ENCODE peak calls at places on chromosome 9, in four cellular contexts. D is neural progenitor cell, E is adrenal gland, H is K562. W is an unnamed sample.

GRCh38 chr9:20646656-20647055 is 24.4 kb upstream of the MLLT3 start:
- DNase-seq in E (no peak), H (no peak), D (peak; percentile 60), W (no peak)

GRCh38 chr9:137987244-137988030 is 109.9 kb downstream of the CACNA1B start:
- DNase-seq in D (no peak), H (no peak), E (no peak), W (peak; percentile 42)

GRCh38 chr9:104280711-104281110 is 186.6 kb downstream of the SMC2 start:
- DNase-seq in H (no peak), D (no peak), E (no peak), W (no peak)

GRCh38 chr9:6215562-6215961 is at the start of gene IL33:
- DNase-seq in H (no peak), D (no peak), E (no peak), W (peak; percentile 62)

GRCh38 chr9:96522371-96522770 is 72.4 kb downstream of the HABP4 start:
- DNase-seq in D (no peak), H (no peak), E (no peak), W (no peak)

GRCh38 chr9:116641292-116642059 is 45.6 kb upstream of the TRIM32 start:
- DNase-seq in H (no peak), E (no peak), D (no peak), W (no peak)

GRCh38 chr9:95049761-95050160 is 267.7 kb downstream of the FANCC start:
- DNase-seq in D (no peak), E (no peak), H (peak; percentile 33), W (no peak)

GRCh38 chr9:89243296-89244061 is 64.9 kb upstream of the SHC3 start:
- DNase-seq in E (no peak), D (no peak), H (no peak), W (no peak)

GRCh38 chr9:16628421-16628820 is 242.0 kb downstream of the BNC2 start:
- DNase-seq in H (no peak), D (no peak), E (no peak), W (no peak)

GRCh38 chr9:96420468-96421219 is 2.5 kb upstream of the ZNF367 start:
- DNase-seq in H (no peak), D (peak; percentile 46), E (peak; percentile 64), W (peak; percentile 75)

GRCh38 chr9:76216161-76216649 is 178.0 kb downstream of the RFK start:
- DNase-seq in H (no peak), D (no peak), E (no peak), W (no peak)

GRCh38 chr9:17772223-17772622 is 193.4 kb downstream of the SH3GL2 start:
- DNase-seq in E (no peak), D (no peak), H (no peak), W (no peak)

GRCh38 chr9:124859803-124860581 is 1.8 kb downstream of the RPL35 start:
- DNase-seq in H (no peak), D (no peak), E (no peak), W (no peak)

GRCh38 chr9:135506327-135507103 is 6.0 kb downstream of the MRPS2 start:
- DNase-seq in D (peak; percentile 58), H (peak; percentile 83), E (no peak), W (no peak)

DNA sequence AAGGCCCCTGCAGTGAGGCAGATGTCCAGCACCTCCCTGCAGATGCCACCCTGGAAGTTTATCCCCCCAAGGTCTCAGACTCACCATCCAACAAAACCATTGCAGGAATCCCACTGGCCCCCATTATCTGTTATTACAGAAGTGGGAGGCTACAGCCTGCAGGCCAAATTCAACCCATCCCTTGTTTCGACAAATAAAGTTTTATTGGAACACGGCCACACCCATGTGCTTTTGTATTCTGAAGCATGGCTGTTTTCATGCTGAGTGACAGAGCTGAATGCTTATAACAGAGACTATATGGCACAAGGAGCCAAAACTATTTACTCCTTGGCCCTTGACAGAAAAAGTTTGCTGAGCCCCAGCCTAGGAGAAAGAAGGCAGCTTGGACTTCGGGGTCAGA is 428.8 kb downstream of the CDK5RAP2 start:
- DNase-seq in H (no peak), E (no peak), D (no peak), W (no peak)
- TF ChIP-seq CTCF in H (no peak), E (no peak), D (no peak), W (no peak)

GRCh38 chr9:129557192-129558036 is 63.5 kb downstream of the C9orf50 start:
- DNase-seq in E (no peak), D (peak; percentile 98), H (no peak), W (no peak)
- H3K4me1 ChIP-seq in E (no peaks in the 10 kb centered on the region), D (peaks cover 60% of the 10 kb centered on the region), H (no peaks in the 10 kb centered on the region), W (no peaks in the 10 kb centered on the region)

GRCh38 chr9:81497096-81497495 is 192.3 kb downstream of the TLE1 start:
- DNase-seq in H (no peak), D (no peak), E (no peak), W (no peak)
- H3K27me3 ChIP-seq in H (no peaks in the 10 kb centered on the region), D (no peaks in the 10 kb centered on the region), E (no peaks in the 10 kb centered on the region), W (no peaks in the 10 kb centered on the region)

DNA sequence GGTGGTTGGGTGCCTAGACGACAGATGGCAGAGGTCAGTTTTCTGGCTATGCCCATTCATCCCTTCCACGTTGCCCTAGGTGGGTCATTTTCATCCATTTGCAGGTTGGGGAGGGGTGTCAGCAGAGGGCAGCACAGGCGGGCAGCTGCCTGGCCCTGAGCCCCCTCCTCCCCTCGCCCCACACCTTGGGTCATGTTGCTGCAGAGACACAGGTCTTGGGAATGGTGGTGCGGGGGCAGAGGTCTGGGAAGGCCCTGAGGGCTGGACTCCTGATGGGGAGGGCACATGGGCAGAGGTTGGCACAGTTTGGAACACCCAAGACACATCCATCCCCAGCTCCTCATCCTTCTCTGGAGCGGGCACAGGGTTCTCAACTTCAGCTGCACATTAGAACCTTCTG is 103.2 kb upstream of the LMX1B start:
- DNase-seq in H (no peak), E (no peak), D (no peak), W (no peak)
- TF ChIP-seq CTCF in H (no peak), E (no peak), D (peak; percentile 13), W (no peak)

DNA sequence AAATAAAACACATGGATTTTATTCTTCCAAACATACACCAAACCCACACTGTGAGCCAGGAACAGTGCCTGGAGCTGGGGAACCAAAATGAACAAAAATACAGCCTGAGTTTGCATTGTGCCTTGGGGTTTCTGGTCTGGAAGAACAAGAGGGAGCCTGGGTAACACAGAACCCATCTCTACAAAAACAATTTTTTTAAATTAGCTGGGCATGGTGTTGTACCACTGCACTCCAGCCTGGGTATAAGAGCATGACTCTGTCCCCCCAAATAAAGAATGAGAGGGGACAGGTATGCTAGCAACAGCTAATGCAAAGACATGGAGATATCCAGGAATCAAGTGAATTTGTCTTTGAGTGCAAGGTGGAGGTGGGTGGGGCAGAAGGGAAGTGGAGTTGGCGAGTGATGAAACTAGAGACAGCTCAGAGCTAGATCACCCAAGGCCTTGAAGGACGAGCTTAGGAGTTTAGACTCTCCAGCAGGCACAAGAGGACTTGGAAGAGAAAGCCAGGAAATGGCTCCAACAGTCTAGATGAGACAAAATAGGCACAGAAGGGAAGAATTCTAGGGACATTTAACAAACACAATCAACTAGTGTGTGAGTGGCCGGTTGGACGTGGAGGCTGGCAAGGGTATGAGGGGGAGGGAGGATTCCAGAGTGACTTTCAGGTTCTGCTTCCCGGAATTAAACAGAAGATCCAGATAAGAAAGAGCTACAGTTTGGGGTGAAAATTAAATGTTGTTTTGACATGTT is 47.4 kb downstream of the FNBP1 start:
- DNase-seq in D (no peak), E (peak; percentile 31), H (peak; percentile 32), W (no peak)
- H3K4me1 ChIP-seq in D (no peaks in the 10 kb centered on the region), E (peaks cover 15% of the 10 kb centered on the region), H (peaks cover 23% of the 10 kb centered on the region), W (peaks cover 18% of the 10 kb centered on the region)

GRCh38 chr9:131034268-131034667 is 25.3 kb downstream of the LAMC3 start:
- DNase-seq in E (no peak), H (no peak), D (no peak), W (no peak)

GRCh38 chr9:131033269-131034224 is 24.6 kb downstream of the LAMC3 start:
- DNase-seq in E (no peak), H (peak; percentile 63), D (no peak), W (no peak)

GRCh38 chr9:131031642-131032005 is 22.6 kb downstream of the LAMC3 start:
- DNase-seq in E (no peak), D (no peak), H (no peak), W (no peak)

GRCh38 chr9:131030978-131031641 is 22.1 kb downstream of the LAMC3 start:
- DNase-seq in D (no peak), H (peak; percentile 59), E (no peak), W (no peak)

GRCh38 chr9:131032384-131032783 is 23.4 kb downstream of the LAMC3 start:
- DNase-seq in E (no peak), D (no peak), H (no peak), W (no peak)
- H3K27me3 ChIP-seq in E (no peaks in the 10 kb centered on the region), D (no peaks in the 10 kb centered on the region), H (peaks cover 92% of the 10 kb centered on the region), W (no peaks in the 10 kb centered on the region)

GRCh38 chr9:8855046-8855445 is 1055.5 kb upstream of the DMAC1 start:
- DNase-seq in E (no peak), D (peak; percentile 42), H (no peak), W (no peak)
- TF ChIP-seq CTCF in E (no peak), D (peak; percentile 65), H (no peak), W (no peak)

GRCh38 chr9:78297672-78297961 is 692 bp downstream of the PSAT1 start:
- DNase-seq in E (no peak), D (no peak), H (no peak), W (no peak)

GRCh38 chr9:78296893-78297671 is at the start of gene PSAT1:
- DNase-seq in D (peak; percentile 97), E (peak; percentile 94), H (peak; percentile 95), W (peak; percentile 91)

GRCh38 chr9:78301466-78301865 is 4.5 kb downstream of the PSAT1 start:
- DNase-seq in E (no peak), H (no peak), D (no peak), W (no peak)

GRCh38 chr9:78298046-78298511 is 1.2 kb downstream of the PSAT1 start:
- DNase-seq in H (peak; percentile 56), D (peak; percentile 63), E (no peak), W (peak; percentile 42)

GRCh38 chr9:78300209-78300608 is 3.3 kb downstream of the PSAT1 start:
- DNase-seq in E (no peak), D (no peak), H (no peak), W (no peak)
- H3K4me1 ChIP-seq in E (peaks cover 36% of the 10 kb centered on the region), D (peaks cover 10% of the 10 kb centered on the region), H (peaks cover 4% of the 10 kb centered on the region), W (no peaks in the 10 kb centered on the region)

DNA sequence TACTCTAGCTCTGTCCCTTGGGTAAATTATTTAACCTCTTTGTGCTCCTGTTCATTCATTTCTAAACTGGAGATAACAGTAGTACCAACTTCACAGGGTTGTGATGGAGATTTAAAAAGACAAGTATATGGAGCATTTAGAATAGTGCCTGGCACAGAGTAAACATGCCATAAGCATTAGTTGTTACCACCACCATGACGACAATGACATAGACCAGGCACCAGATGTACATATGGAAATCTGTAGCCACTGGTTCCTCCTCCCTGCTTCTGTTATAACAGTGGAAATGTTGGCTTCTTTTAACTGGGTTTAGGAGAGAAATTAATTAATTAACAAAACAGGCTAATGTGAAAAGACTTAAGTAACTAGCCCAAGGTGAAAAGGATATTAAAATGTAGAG is 217.5 kb downstream of the DENND1A start:
- DNase-seq in D (no peak), E (no peak), H (no peak), W (no peak)
- H3K27me3 ChIP-seq in D (no peaks in the 10 kb centered on the region), E (no peaks in the 10 kb centered on the region), H (no peaks in the 10 kb centered on the region), W (no peaks in the 10 kb centered on the region)

W was measured in right atrium auricular region.